ENCODE peak calls at places on chromosomes 3 and 15, in seven cellular contexts. F is fibroblast of lung, P is thoracic aorta, H is OCI-LY7, Y is ovary, K is cardiac muscle cell, R is neural progenitor cell. T is an unnamed sample.
A peak's percentile ranks its signal among the peaks of the same experiment; 100 is the strongest.

GRCh38 chr3:88896026-88896425 is 211.4 kb upstream of the EPHA3 start:
- DNase-seq in H (no peak), Y (no peak), P (no peak), K (no peak), F (no peak), R (no peak), T (no peak)

GRCh38 chr3:196684548-196685407 is 27.3 kb downstream of the CEP19 start:
- DNase-seq in K (peak; percentile 76), Y (peak; percentile 20), R (peak; percentile 70), F (peak; percentile 20), H (peak; percentile 80), P (no peak), T (peak; percentile 66)

GRCh38 chr3:63400259-63400860 is 122.3 kb downstream of the SYNPR start:
- DNase-seq in R (no peak), Y (no peak), F (peak; percentile 79), H (no peak), P (no peak), K (no peak), T (no peak)

GRCh38 chr3:174957581-174958001 is 98.5 kb downstream of the NAALADL2 start:
- DNase-seq in R (no peak), P (no peak), F (peak; percentile 49), K (no peak), Y (no peak), H (no peak), T (no peak)

GRCh38 chr15:85178366-85178765 is 196.7 kb downstream of the PDE8A start:
- DNase-seq in P (no peak), R (no peak), F (no peak), H (no peak), Y (no peak), K (no peak), T (no peak)

GRCh38 chr15:74351639-74352038 is 15.8 kb downstream of the CYP11A1 start:
- DNase-seq in K (no peak), F (no peak), P (no peak), Y (no peak), H (no peak), R (no peak), T (no peak)

GRCh38 chr3:109927161-109927560 is 589.8 kb upstream of the DPPA4 start:
- DNase-seq in H (no peak), R (no peak), Y (no peak), K (no peak), F (peak; percentile 98), P (no peak), T (no peak)

GRCh38 chr15:69380100-69380725 is 33.9 kb upstream of the KIF23 start:
- DNase-seq in R (peak; percentile 41), Y (no peak), K (peak; percentile 32), P (no peak), H (no peak), F (no peak), T (no peak)

GRCh38 chr3:71584216-71585061 is 911 bp upstream of the FOXP1 start:
- DNase-seq in H (peak; percentile 47), R (peak; percentile 82), Y (peak; percentile 60), F (peak; percentile 71), K (peak; percentile 59), P (no peak), T (peak; percentile 17)

GRCh38 chr3:163556804-163557203 is 1521.5 kb downstream of the SI start:
- DNase-seq in R (no peak), H (no peak), K (no peak), P (no peak), F (no peak), Y (no peak), T (no peak)

GRCh38 chr3:17632401-17633100 is 109.9 kb downstream of the TBC1D5 start:
- DNase-seq in P (no peak), F (peak; percentile 85), H (no peak), R (no peak), Y (no peak), K (no peak), T (no peak)

GRCh38 chr3:14177580-14178246 is 688 bp downstream of the XPC start:
- DNase-seq in R (no peak), P (peak; percentile 6), F (peak; percentile 31), K (no peak), H (peak; percentile 16), Y (no peak), T (no peak)

DNA sequence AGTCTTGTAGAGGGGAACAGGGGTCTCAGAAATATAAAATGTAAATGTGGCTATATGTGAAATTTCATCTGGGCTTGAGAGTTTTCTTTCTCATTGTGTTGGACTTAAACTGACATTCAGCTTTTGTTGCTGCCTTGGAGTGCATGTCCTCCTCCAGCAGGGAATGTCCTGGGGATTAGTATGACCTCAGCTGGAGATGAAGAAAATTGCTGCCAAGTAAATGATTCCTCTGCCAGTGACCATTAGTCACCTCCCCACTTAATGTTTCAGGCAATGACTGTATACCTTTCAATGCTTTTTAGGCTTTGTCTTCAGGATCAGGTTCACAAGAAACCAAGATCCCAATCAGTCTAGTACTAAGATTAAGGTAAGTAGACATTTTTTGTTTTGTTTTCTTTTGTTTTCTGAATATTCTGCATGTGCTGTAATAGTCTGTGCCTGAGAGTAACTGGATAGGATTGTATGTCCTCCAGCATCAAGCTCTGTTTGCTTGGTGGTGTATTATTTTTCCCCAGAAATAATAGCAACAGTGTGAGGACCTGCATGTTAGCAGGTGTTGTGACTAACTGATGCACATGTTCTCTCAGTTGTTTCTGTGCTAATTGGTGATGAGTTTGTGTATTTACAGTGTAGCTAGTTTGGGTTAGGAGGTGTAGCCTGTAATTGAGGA is 18.1 kb upstream of the SLC22A13 start:
- DNase-seq in H (no peak), F (peak; percentile 94), Y (no peak), P (no peak), K (peak; percentile 1), R (no peak), T (no peak)
- TF ChIP-seq CTCF in H (no peak), F (peak; percentile 51), Y (no peak), P (peak; percentile 13), K (peak; percentile 49), R (no peak), T (no peak)

GRCh38 chr15:33026614-33027013 is 167.9 kb downstream of the FMN1 start:
- DNase-seq in R (no peak), H (no peak), F (no peak), Y (no peak), P (no peak), K (peak; percentile 32), T (peak; percentile 48)

GRCh38 chr15:33016405-33017024 is 178.0 kb downstream of the FMN1 start:
- DNase-seq in P (no peak), R (no peak), Y (no peak), F (no peak), K (no peak), H (no peak), T (no peak)

GRCh38 chr15:33022629-33023028 is 171.9 kb downstream of the FMN1 start:
- DNase-seq in Y (no peak), P (no peak), H (no peak), R (peak; percentile 33), F (peak; percentile 67), K (peak; percentile 78), T (no peak)

GRCh38 chr15:33019354-33019981 is 175.0 kb downstream of the FMN1 start:
- DNase-seq in F (no peak), P (no peak), Y (no peak), R (no peak), K (no peak), H (no peak), T (peak; percentile 66)

DNA sequence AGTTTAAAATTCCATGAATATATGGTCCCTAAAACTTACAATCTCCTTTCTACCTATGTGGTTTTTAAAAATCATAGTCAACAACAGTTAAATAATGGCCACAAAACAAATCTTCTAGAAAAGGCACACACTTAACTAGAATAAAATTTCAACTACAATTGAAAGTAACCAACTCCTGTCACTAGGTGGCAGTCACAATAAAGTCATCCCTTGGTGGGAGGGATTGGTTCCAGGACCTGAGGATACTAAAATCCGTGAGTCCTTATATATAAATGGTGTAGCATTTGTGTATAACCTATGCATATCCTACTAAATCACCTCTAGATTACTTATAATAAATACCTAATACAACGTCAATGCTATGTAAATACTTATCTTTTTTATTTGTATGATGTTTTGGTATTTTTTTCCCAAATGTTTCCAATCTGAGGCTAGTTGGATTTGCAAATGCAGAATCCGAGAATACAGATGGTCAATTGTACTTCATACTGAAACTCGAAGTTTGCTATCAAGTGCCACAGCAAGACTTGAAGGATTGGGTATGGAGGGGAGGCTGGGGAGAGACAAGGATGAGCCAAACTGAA is 172.6 kb downstream of the FMN1 start:
- DNase-seq in F (peak; percentile 52), K (peak; percentile 72), P (no peak), R (peak; percentile 70), H (peak; percentile 49), Y (no peak), T (no peak)
- H3K9me3 ChIP-seq in F (no peaks in the 10 kb centered on the region), K (no peaks in the 10 kb centered on the region), P (no peaks in the 10 kb centered on the region), R (no peaks in the 10 kb centered on the region), H (no peaks in the 10 kb centered on the region), Y (no peaks in the 10 kb centered on the region), T (no peaks in the 10 kb centered on the region)

GRCh38 chr15:42591238-42591936 is 16.0 kb downstream of the STARD9 start:
- DNase-seq in Y (no peak), F (peak; percentile 51), R (no peak), K (no peak), P (no peak), H (peak; percentile 43), T (no peak)
- TF ChIP-seq CTCF in Y (no peak), F (peak; percentile 41), R (peak; percentile 40), K (peak; percentile 32), P (peak; percentile 47), H (peak; percentile 72), T (peak; percentile 12)

GRCh38 chr15:100205549-100206295 is 136.1 kb downstream of the ADAMTS17 start:
- DNase-seq in Y (no peak), F (no peak), P (no peak), H (no peak), R (no peak), K (no peak), T (no peak)
- H3K9me3 ChIP-seq in Y (no peaks in the 10 kb centered on the region), F (no peaks in the 10 kb centered on the region), P (no peaks in the 10 kb centered on the region), H (no peaks in the 10 kb centered on the region), R (no peaks in the 10 kb centered on the region), K (no peaks in the 10 kb centered on the region), T (no peaks in the 10 kb centered on the region)

DNA sequence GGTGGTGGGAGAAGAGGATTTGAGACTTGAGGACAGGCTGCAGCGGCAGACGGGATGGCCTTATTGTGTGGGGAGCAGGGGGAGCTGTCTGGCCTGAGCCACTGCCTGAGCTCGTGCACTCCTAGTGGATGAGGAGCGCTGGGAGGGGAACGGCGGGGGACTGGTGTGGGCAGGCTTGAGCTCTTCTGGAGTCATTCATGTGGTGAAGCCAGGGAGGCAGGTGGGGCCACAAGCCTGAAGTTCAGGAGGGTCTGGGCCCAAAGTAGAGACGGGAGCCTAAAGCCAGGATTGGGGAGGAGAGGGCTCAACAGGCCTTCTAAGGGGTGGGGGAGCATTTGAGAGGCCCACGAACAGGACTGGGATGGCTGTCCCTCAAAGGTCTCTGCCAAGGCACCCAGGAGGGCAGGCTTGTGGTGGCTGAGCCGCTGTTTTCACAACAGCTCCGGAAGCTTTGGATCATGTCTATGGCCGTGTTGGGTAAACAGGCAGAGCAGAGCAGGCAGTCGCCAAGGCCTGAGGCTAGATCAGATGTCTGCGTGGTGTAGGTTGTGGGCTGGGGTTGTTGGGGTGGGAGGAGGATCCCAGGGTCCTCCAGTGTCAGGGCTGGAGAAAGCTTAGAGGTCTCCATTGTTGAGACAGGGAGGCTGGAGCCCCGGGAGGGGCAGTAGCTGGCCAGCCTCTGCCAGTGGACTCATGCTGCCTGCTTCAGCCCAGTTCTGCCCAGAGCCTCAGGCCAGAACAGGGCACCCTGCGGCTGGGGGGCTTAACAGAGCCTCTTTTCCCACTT is 8.2 kb downstream of the PRKCD start:
- DNase-seq in Y (no peak), F (no peak), P (no peak), R (peak; percentile 71), H (peak; percentile 53), K (no peak), T (peak; percentile 54)
- TF ChIP-seq CTCF in Y (no peak), F (no peak), P (no peak), R (peak; percentile 25), H (peak; percentile 43), K (no peak), T (no peak)

GRCh38 chr3:125349556-125350165 is 25.5 kb downstream of the ZNF148 start:
- DNase-seq in Y (no peak), R (no peak), H (no peak), P (no peak), K (no peak), F (no peak), T (no peak)
- H3K9me3 ChIP-seq in Y (no peaks in the 10 kb centered on the region), R (peaks cover 5% of the 10 kb centered on the region), H (peaks cover 27% of the 10 kb centered on the region), P (no peaks in the 10 kb centered on the region), K (no peaks in the 10 kb centered on the region), F (no peaks in the 10 kb centered on the region), T (no peaks in the 10 kb centered on the region)

T was measured in pancreas.